ENCODE peak calls at places on chromosomes 4 and X, in six cellular contexts. V, A, D, O, W and K are unnamed samples.

GRCh38 chrX:116240446-116240845 is 69.9 kb downstream of the AGTR2 start:
- DNase-seq in D (no peak), V (no peak), A (no peak), O (no peak), W (no peak), K (no peak)

GRCh38 chrX:15946783-15947550 is 92.4 kb upstream of the AP1S2 start:
- DNase-seq in W (no peak), D (no peak), A (no peak), O (no peak), V (no peak), K (no peak)

GRCh38 chr4:8112672-8113071 is 45.9 kb downstream of the ABLIM2 start:
- DNase-seq in A (no peak), O (no peak), D (no peak), V (no peak), W (no peak), K (no peak)

GRCh38 chrX:39577976-39578962 is 519.5 kb downstream of the BCOR start:
- DNase-seq in W (peak; percentile 20), D (peak; percentile 21), O (no peak), A (no peak), V (no peak), K (no peak)

GRCh38 chr4:120156115-120156718 is 89.6 kb upstream of the MAD2L1 start:
- DNase-seq in V (peak; percentile 30), W (no peak), D (no peak), A (no peak), O (peak; percentile 23), K (no peak)

GRCh38 chrX:137575596-137576255 is 9.8 kb downstream of the ZIC3 start:
- DNase-seq in D (no peak), A (no peak), O (no peak), W (no peak), V (no peak), K (no peak)

GRCh38 chr4:55175779-55176231 is 50.4 kb upstream of the KDR start:
- DNase-seq in D (no peak), W (no peak), O (no peak), V (no peak), A (no peak), K (no peak)

GRCh38 chrX:344371-344901 is 25.8 kb upstream of the GTPBP6 start:
- DNase-seq in W (no peak), D (no peak), O (no peak), V (no peak), A (no peak), K (no peak)

GRCh38 chr4:507745-508512 is 8.9 kb downstream of the PIGG start:
- DNase-seq in V (no peak), W (no peak), D (no peak), O (no peak), A (no peak), K (no peak)

GRCh38 chr4:60039908-60040307 is 1160.2 kb upstream of the ADGRL3 start:
- DNase-seq in O (no peak), V (no peak), D (no peak), W (no peak), A (no peak), K (no peak)

GRCh38 chrX:24398766-24399165 is 38.3 kb downstream of the SUPT20HL1 start:
- DNase-seq in D (no peak), A (no peak), W (no peak), O (no peak), V (no peak), K (no peak)

GRCh38 chrX:101291204-101291603 is at the start of gene TAF7L:
- DNase-seq in W (peak; percentile 9), V (no peak), A (no peak), O (peak; percentile 63), D (no peak), K (no peak)

GRCh38 chr4:78622253-78622979 is 70.8 kb downstream of the ANXA3 start:
- DNase-seq in A (no peak), W (no peak), V (no peak), O (no peak), D (no peak), K (no peak)

GRCh38 chr4:23068287-23068686 is 375.6 kb downstream of the GBA3 start:
- DNase-seq in W (no peak), D (no peak), O (no peak), A (no peak), V (no peak), K (no peak)

GRCh38 chrX:115894087-115894486 is 276.5 kb upstream of the AGTR2 start:
- DNase-seq in A (no peak), W (no peak), V (peak; percentile 51), D (no peak), O (no peak), K (peak; percentile 7)

GRCh38 chr4:184375027-184375426 is 99.3 kb downstream of the IRF2 start:
- DNase-seq in A (no peak), D (no peak), V (no peak), O (no peak), W (no peak), K (no peak)

GRCh38 chr4:72767903-72768817 is 199.1 kb upstream of the ADAMTS3 start:
- DNase-seq in W (no peak), O (no peak), D (no peak), V (no peak), A (no peak), K (peak; percentile 4)

GRCh38 chrX:149129767-149130166 is 375.3 kb downstream of the IDS start:
- DNase-seq in A (no peak), D (no peak), V (no peak), O (no peak), W (no peak), K (no peak)

GRCh38 chrX:47956016-47956415 is 47.8 kb downstream of the ZNF182 start:
- DNase-seq in D (no peak), O (no peak), A (peak; percentile 54), V (no peak), W (no peak), K (no peak)

GRCh38 chr4:169105620-169106019 is 95.6 kb upstream of the CBR4 start:
- DNase-seq in A (no peak), W (no peak), O (no peak), D (no peak), V (no peak), K (no peak)

GRCh38 chr4:169109276-169109675 is 99.2 kb upstream of the CBR4 start:
- DNase-seq in V (no peak), O (no peak), W (no peak), D (no peak), A (no peak), K (no peak)

GRCh38 chr4:169106696-169107229 is 96.7 kb upstream of the CBR4 start:
- DNase-seq in W (no peak), D (no peak), V (peak; percentile 10), O (no peak), A (no peak), K (no peak)

GRCh38 chr4:169108303-169108702 is 98.2 kb upstream of the CBR4 start:
- DNase-seq in V (no peak), O (no peak), D (no peak), W (no peak), A (no peak), K (no peak)

DNA sequence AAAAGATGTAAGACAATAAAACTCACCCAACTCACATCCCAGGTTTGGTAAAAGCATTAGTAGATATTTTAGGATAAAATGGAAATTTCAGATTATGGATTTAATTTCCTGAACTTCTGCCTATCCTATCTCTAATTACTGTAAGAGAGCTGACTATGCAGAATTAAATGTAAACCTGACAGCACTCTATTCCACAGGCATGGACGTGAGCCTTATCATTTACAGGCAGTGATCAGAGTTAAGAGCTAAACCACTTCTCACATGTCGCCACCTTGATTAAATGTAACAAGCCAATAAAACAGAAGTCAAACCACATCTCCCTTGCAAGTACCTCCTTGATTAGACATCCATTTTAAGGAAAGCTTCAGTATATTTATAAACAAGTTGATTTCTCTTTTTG is 97.5 kb upstream of the CBR4 start:
- DNase-seq in O (no peak), D (no peak), V (no peak), A (no peak), W (no peak), K (no peak)
- H3K36me3 ChIP-seq in O (no peaks in the 10 kb centered on the region), D (peaks cover 76% of the 10 kb centered on the region), V (peaks cover 17% of the 10 kb centered on the region), A (peaks cover 4% of the 10 kb centered on the region), W (peaks cover 21% of the 10 kb centered on the region), K (peaks cover 22% of the 10 kb centered on the region)

GRCh38 chr4:35802644-35803043 is 441.7 kb downstream of the ARAP2 start:
- DNase-seq in D (no peak), W (no peak), A (no peak), O (no peak), V (no peak), K (no peak)
- TF ChIP-seq CTCF in D (no peak), W (no peak), A (no peak), O (no peak), V (no peak), K (no peak)

GRCh38 chr4:87497586-87497985 is 31.6 kb downstream of the SPARCL1 start:
- DNase-seq in D (no peak), W (no peak), A (no peak), V (no peak), O (no peak), K (no peak)
- H3K36me3 ChIP-seq in D (peaks cover 51% of the 10 kb centered on the region), W (peaks cover 27% of the 10 kb centered on the region), A (no peaks in the 10 kb centered on the region), V (no peaks in the 10 kb centered on the region), O (no peaks in the 10 kb centered on the region), K (no peaks in the 10 kb centered on the region)

GRCh38 chrX:145620666-145621065 is 197.0 kb upstream of the SLITRK2 start:
- DNase-seq in O (no peak), W (no peak), D (no peak), A (no peak), V (no peak), K (no peak)
- TF ChIP-seq CTCF in O (no peak), W (no peak), D (no peak), A (no peak), V (no peak), K (no peak)

GRCh38 chr4:165656399-165656798 is 216.6 kb upstream of the TLL1 start:
- DNase-seq in O (no peak), W (no peak), A (no peak), D (no peak), V (no peak), K (no peak)
- H3K36me3 ChIP-seq in O (no peaks in the 10 kb centered on the region), W (no peaks in the 10 kb centered on the region), A (no peaks in the 10 kb centered on the region), D (no peaks in the 10 kb centered on the region), V (no peaks in the 10 kb centered on the region), K (no peaks in the 10 kb centered on the region)

DNA sequence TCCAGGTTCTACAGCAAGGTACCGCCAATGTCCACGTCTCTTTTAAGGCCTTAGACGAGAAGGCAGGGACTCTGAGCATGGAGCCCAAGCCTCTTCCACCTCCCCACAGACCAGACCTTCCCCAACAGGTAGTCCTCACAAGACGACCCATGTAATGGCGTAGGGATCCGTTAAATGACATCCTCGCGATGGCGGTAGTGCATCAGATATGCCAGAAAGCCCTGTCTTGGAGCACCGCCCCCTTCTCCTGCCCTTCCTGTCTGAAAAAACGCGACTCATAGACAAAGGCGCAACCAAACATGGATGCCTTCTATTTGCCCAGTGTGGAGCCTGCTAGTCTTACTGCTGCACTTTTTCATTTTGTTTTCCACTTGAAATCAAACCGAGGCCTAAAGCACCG is 185.4 kb downstream of the OR13H1 start:
- DNase-seq in W (no peak), O (peak; percentile 16), D (no peak), A (no peak), V (no peak), K (no peak)
- TF ChIP-seq CTCF in W (peak; percentile 24), O (no peak), D (peak; percentile 27), A (no peak), V (no peak), K (peak; percentile 41)